ENCODE peak calls at places on chromosome 20, in six cellular contexts. A, O, W, G, Z and U are unnamed samples. For H3K4me1, the result is how much of the 10 kb centered on the place peaks cover.

GRCh38 chr20:11810316-11811130 is 107.2 kb upstream of the BTBD3 start:
- DNase-seq in Z (no peak), A (no peak), O (no peak), W (no peak), G (no peak), U (peak)

GRCh38 chr20:57947421-57948176 is 237.8 kb upstream of the PMEPA1 start:
- DNase-seq in A (peak), W (no peak), O (no peak), Z (peak), G (no peak), U (no peak)

GRCh38 chr20:59004493-59004762 is 2.6 kb downstream of the CTSZ start:
- DNase-seq in O (peak), Z (peak), A (peak), W (peak), G (no peak), U (no peak)

GRCh38 chr20:23753589-23753988 is 2.9 kb upstream of the CST1 start:
- DNase-seq in O (no peak), W (no peak), Z (no peak), G (no peak), A (no peak), U (no peak)

GRCh38 chr20:53127027-53127426 is 154.9 kb downstream of the TSHZ2 start:
- DNase-seq in G (no peak), A (no peak), W (no peak), Z (no peak), O (no peak), U (no peak)

GRCh38 chr20:57392130-57392445 is 892 bp downstream of the RBM38 start:
- DNase-seq in G (no peak), O (no peak), A (no peak), W (no peak), Z (no peak), U (peak)

GRCh38 chr20:19407731-19408130 is 195.3 kb downstream of the SLC24A3 start:
- DNase-seq in W (no peak), G (no peak), A (no peak), O (no peak), Z (no peak), U (no peak)

GRCh38 chr20:57346477-57346876 is 4.6 kb upstream of the RAE1 start:
- DNase-seq in W (peak), Z (peak), A (peak), G (no peak), O (peak), U (peak)

GRCh38 chr20:58407201-58407873 is 18.3 kb downstream of the VAPB start:
- DNase-seq in G (no peak), O (no peak), Z (no peak), A (no peak), W (no peak), U (no peak)

GRCh38 chr20:17558154-17558940 is 11.5 kb upstream of the DSTN start:
- DNase-seq in O (no peak), W (peak), A (peak), Z (peak), G (no peak), U (no peak)

GRCh38 chr20:4065405-4065841 is 50.1 kb upstream of the RNF24 start:
- DNase-seq in O (no peak), A (no peak), G (no peak), Z (no peak), W (no peak), U (no peak)

GRCh38 chr20:57568088-57568896 is 7.4 kb downstream of the PCK1 start:
- DNase-seq in Z (no peak), A (no peak), O (no peak), G (no peak), W (no peak), U (no peak)

GRCh38 chr20:47315339-47315662 is 41.2 kb downstream of the ZMYND8 start:
- DNase-seq in Z (no peak), G (no peak), A (no peak), O (peak), W (no peak), U (peak)

GRCh38 chr20:46990017-46990810 is 95.6 kb downstream of the EYA2 start:
- DNase-seq in A (no peak), W (no peak), O (no peak), Z (no peak), G (no peak), U (peak)

GRCh38 chr20:50996901-50997830 is 25.7 kb downstream of the KCNG1 start:
- DNase-seq in W (no peak), O (no peak), G (no peak), A (no peak), Z (no peak), U (no peak)

GRCh38 chr20:6525447-6526303 is 241.8 kb upstream of the BMP2 start:
- DNase-seq in O (no peak), A (no peak), G (no peak), W (no peak), Z (no peak), U (peak)

GRCh38 chr20:51008718-51009117 is 14.2 kb downstream of the KCNG1 start:
- DNase-seq in W (peak), O (no peak), A (no peak), G (no peak), Z (no peak), U (no peak)

GRCh38 chr20:59190509-59190908 is 26.9 kb downstream of the ZNF831 start:
- DNase-seq in G (no peak), Z (no peak), A (no peak), O (no peak), W (no peak), U (no peak)

GRCh38 chr20:47713163-47713562 is 72.1 kb downstream of the SULF2 start:
- DNase-seq in W (no peak), Z (no peak), G (no peak), A (no peak), O (no peak), U (no peak)

GRCh38 chr20:8656335-8656734 is 412.6 kb upstream of the PLCB4 start:
- DNase-seq in W (no peak), A (peak), O (no peak), Z (peak), G (no peak), U (no peak)

GRCh38 chr20:38812182-38812581 is 6.7 kb downstream of the PPP1R16B start:
- DNase-seq in A (no peak), G (no peak), O (no peak), W (no peak), Z (no peak), U (no peak)
- H3K4me1 ChIP-seq in A (half or more), G (half or more), O (under half), W (under half), Z (half or more), U (under half)

DNA sequence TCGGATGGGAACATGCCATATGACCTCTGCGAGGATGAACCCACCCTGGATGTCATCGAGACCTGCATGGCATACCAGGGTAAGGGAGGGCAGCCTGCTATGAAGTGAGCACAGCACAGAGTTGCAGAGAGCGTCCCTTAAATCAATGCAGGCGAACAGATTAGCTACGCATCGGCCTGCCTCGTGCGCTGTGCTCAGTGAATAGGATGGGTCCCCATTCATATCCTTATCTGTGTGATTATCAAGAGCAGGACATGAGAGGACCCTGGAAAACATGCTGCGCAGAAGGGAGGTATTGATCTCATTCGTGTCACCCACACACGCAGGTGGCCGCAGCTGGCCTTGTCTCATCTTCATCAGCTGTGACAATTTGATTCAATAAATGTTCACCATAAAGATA is 25.6 kb upstream of the FAM83D start:
- DNase-seq in Z (no peak), W (no peak), O (no peak), G (no peak), A (no peak), U (no peak)
- H3K4me1 ChIP-seq in Z (under half), W (under half), O (under half), G (under half), A (under half), U (under half)

GRCh38 chr20:21515300-21516179 is 1.7 kb upstream of the NKX2-2 start:
- DNase-seq in W (no peak), A (no peak), O (no peak), G (no peak), Z (no peak), U (peak)

GRCh38 chr20:21513181-21513663 is 642 bp downstream of the NKX2-2 start:
- DNase-seq in G (no peak), A (no peak), W (no peak), O (no peak), Z (no peak), U (peak)

GRCh38 chr20:21512634-21513180 is 1.2 kb downstream of the NKX2-2 start:
- DNase-seq in W (no peak), O (no peak), G (no peak), A (no peak), Z (no peak), U (peak)

GRCh38 chr20:21514553-21515251 is 838 bp upstream of the NKX2-2 start:
- DNase-seq in W (no peak), G (no peak), Z (no peak), A (no peak), O (no peak), U (peak)

GRCh38 chr20:21513881-21514540 is at the start of gene NKX2-2:
- DNase-seq in A (no peak), Z (no peak), G (no peak), O (no peak), W (no peak), U (peak)
- H3K4me1 ChIP-seq in A (half or more), Z (under half), G (under half), O (under half), W (half or more), U (half or more)

DNA sequence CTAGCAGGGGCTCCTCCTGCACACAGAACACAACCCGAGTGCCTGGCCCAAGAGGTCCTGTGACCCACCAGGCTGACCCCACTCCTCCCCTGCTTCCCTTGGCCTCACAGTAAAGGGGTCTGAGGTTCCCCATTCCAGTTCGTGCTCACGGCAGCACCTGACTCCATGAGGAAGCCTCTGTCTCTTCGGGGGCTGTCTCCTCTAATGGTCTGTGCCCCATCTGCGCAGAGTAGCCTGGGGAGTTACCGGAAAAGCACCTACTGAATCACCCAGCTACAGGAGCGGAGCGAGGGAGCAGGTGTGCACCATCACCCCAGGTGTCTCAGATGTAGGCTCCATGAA is 93.2 kb downstream of the ASXL1 start:
- DNase-seq in Z (no peak), W (no peak), A (no peak), G (no peak), O (peak), U (no peak)
- H3K4me1 ChIP-seq in Z (under half), W (under half), A (under half), G (under half), O (under half), U (under half)